ENCODE peak calls at places on chromosomes 4 and X, in five cellular contexts. T is stimulated activated CD4-positive, alpha-beta T cell treated with anti-CD3 and anti-CD28 coated beads, TNF-alpha, amount 100 ng/mL, for 24 hours; H is activated T-cell treated with anti-CD3 and anti-CD28 coated beads for 24 hours; U is erythroblast; K is RPMI7951. B is an unnamed sample.

GRCh38 chrX:70444326-70445196 is at the start of gene DLG3:
- DNase-seq in T (no peak), H (no peak), U (no peak), K (peak; percentile 65), B (peak; percentile 31)

GRCh38 chrX:47179928-47180255 is 13.7 kb upstream of the UBA1 start:
- DNase-seq in T (no peak), H (no peak), U (no peak), K (no peak), B (no peak)

GRCh38 chr4:7735395-7735794 is 204.3 kb downstream of the AFAP1 start:
- DNase-seq in T (no peak), H (no peak), U (no peak), K (no peak), B (no peak)

GRCh38 chrX:119155416-119156035 is 27.9 kb upstream of the KIAA1210 start:
- DNase-seq in T (no peak), H (no peak), U (no peak), K (peak; percentile 49), B (no peak)

GRCh38 chr4:95761441-95761840 is 78.5 kb upstream of the PDHA2 start:
- DNase-seq in T (no peak), H (no peak), U (no peak), K (peak; percentile 40), B (no peak)

GRCh38 chr4:30714408-30715031 is 5.6 kb upstream of the PCDH7 start:
- DNase-seq in T (no peak), H (no peak), U (peak; percentile 31), K (peak; percentile 15), B (no peak)

GRCh38 chr4:78428996-78429395 is 122.6 kb upstream of the ANXA3 start:
- DNase-seq in T (no peak), H (no peak), U (no peak), K (no peak), B (no peak)

GRCh38 chr4:14308229-14308651 is 680.7 kb upstream of the BOD1L1 start:
- DNase-seq in T (no peak), H (no peak), U (no peak), K (no peak), B (no peak)

GRCh38 chr4:143085644-143086043 is 99.1 kb upstream of the USP38 start:
- DNase-seq in T (no peak), H (no peak), U (no peak), K (no peak), B (no peak)

GRCh38 chr4:48594185-48594584 is 104.1 kb downstream of the ZAR1 start:
- DNase-seq in T (no peak), H (no peak), U (no peak), K (no peak), B (no peak)

GRCh38 chr4:158813113-158813512 is 44.3 kb downstream of the FNIP2 start:
- DNase-seq in T (no peak), H (no peak), U (no peak), K (no peak), B (no peak)

GRCh38 chr4:107913283-107913899 is 18.0 kb upstream of the CYP2U1 start:
- DNase-seq in T (peak; percentile 41), H (peak; percentile 24), U (peak; percentile 74), K (peak; percentile 56), B (peak; percentile 78)

GRCh38 chrX:153469811-153470410 is 465 bp downstream of the HAUS7 start:
- DNase-seq in T (no peak), H (no peak), U (peak; percentile 68), K (peak; percentile 23), B (peak; percentile 51)

GRCh38 chr4:3829211-3829953 is 63.2 kb downstream of the ADRA2C start:
- DNase-seq in T (no peak), H (no peak), U (no peak), K (no peak), B (no peak)

GRCh38 chr4:3168029-3168428 is 80.9 kb upstream of the MSANTD1 start:
- DNase-seq in T (no peak), H (no peak), U (peak; percentile 75), K (peak; percentile 4), B (no peak)

GRCh38 chr4:68447201-68447600 is at the start of gene TMPRSS11E:
- DNase-seq in T (no peak), H (no peak), U (no peak), K (no peak), B (peak; percentile 6)

GRCh38 chrX:6228720-6229119 is at the start of gene NLGN4X:
- DNase-seq in T (no peak), H (no peak), U (no peak), K (no peak), B (peak; percentile 93)

GRCh38 chrX:69618803-69619202 is 2.9 kb downstream of the EDA start:
- DNase-seq in T (no peak), H (no peak), U (no peak), K (peak; percentile 4), B (peak; percentile 24)

GRCh38 chr4:85784348-85784747 is 309.4 kb downstream of the ARHGAP24 start:
- DNase-seq in T (no peak), H (no peak), U (no peak), K (no peak), B (no peak)

GRCh38 chrX:41720125-41720780 is 3.7 kb upstream of the GPR82 start:
- DNase-seq in T (no peak), H (peak; percentile 7), U (no peak), K (no peak), B (no peak)

GRCh38 chrX:106917830-106918500 is 2.2 kb upstream of the CLDN2 start:
- DNase-seq in T (no peak), H (no peak), U (no peak), K (peak; percentile 84), B (no peak)

GRCh38 chr4:113844369-113844768 is 82.8 kb upstream of the CAMK2D start:
- DNase-seq in T (no peak), H (no peak), U (no peak), K (no peak), B (no peak)

GRCh38 chr4:174794706-174795105 is 34.3 kb downstream of the GLRA3 start:
- DNase-seq in T (no peak), H (no peak), U (no peak), K (no peak), B (no peak)

GRCh38 chrX:104469771-104470170 is 96.2 kb upstream of the IL1RAPL2 start:
- DNase-seq in T (no peak), H (no peak), U (no peak), K (no peak), B (no peak)

GRCh38 chrX:16870861-16871584 is 861 bp upstream of the RBBP7 start:
- DNase-seq in T (no peak), H (no peak), U (peak; percentile 27), K (peak; percentile 55), B (peak; percentile 70)

GRCh38 chrX:103918050-103918449 is 44.4 kb upstream of the TMSB15B start:
- DNase-seq in T (peak; percentile 7), H (peak; percentile 22), U (peak; percentile 41), K (peak; percentile 50), B (peak; percentile 63)

GRCh38 chr4:130639871-130640270 is 1543.9 kb downstream of the C4orf33 start:
- DNase-seq in T (no peak), H (no peak), U (no peak), K (no peak), B (no peak)

GRCh38 chr4:138241281-138242075 is 671 bp downstream of the SLC7A11 start:
- DNase-seq in T (no peak), H (no peak), U (peak; percentile 84), K (peak; percentile 30), B (peak; percentile 10)

GRCh38 chr4:118969359-118969758 is 80.7 kb downstream of the SYNPO2 start:
- DNase-seq in T (no peak), H (no peak), U (peak; percentile 14), K (peak; percentile 59), B (peak; percentile 59)

GRCh38 chr4:140816806-140817205 is 60.6 kb upstream of the TBC1D9 start:
- DNase-seq in T (no peak), H (no peak), U (no peak), K (no peak), B (no peak)

GRCh38 chrX:53190363-53190960 is 34.5 kb downstream of the KDM5C start:
- DNase-seq in T (no peak), H (no peak), U (peak; percentile 4), K (no peak), B (no peak)

GRCh38 chr4:3372933-3373465 is 68.8 kb upstream of the HGFAC start:
- DNase-seq in T (no peak), H (no peak), U (no peak), K (no peak), B (no peak)

GRCh38 chrX:112830540-112830939 is 10.1 kb downstream of the AMOT start:
- DNase-seq in T (no peak), H (no peak), U (no peak), K (no peak), B (no peak)

GRCh38 chr4:17623451-17624001 is 9.1 kb downstream of the MED28 start:
- DNase-seq in T (no peak), H (no peak), U (no peak), K (no peak), B (no peak)

GRCh38 chrX:103823591-103823990 is 8.5 kb downstream of the RAB9B start:
- DNase-seq in T (no peak), H (no peak), U (no peak), K (no peak), B (no peak)

GRCh38 chr4:137853424-137853823 is 321.1 kb upstream of the PCDH18 start:
- DNase-seq in T (no peak), H (no peak), U (no peak), K (no peak), B (no peak)

B was measured in NCI-H526.